ENCODE peak calls at places on chromosome 19, in four cellular contexts. D is aorta, Q is small intestine, B is sigmoid colon. J is an unnamed sample. For H3K4me1, the result is how much of the 10 kb centered on the place peaks cover.

GRCh38 chr19:56091066-56091490 is 30.0 kb downstream of the ZNF787 start:
- DNase-seq in D (no peak), Q (no peak), B (no peak), J (peak)

GRCh38 chr19:41371541-41371940 is 4.8 kb upstream of the TMEM91 start:
- DNase-seq in D (no peak), Q (no peak), B (no peak), J (no peak)

GRCh38 chr19:9645466-9645865 is 24.4 kb upstream of the ZNF561 start:
- DNase-seq in D (no peak), Q (no peak), B (no peak), J (no peak)

GRCh38 chr19:4671182-4671851 is 1.2 kb upstream of the MYDGF start:
- DNase-seq in D (no peak), Q (no peak), B (no peak), J (no peak)

GRCh38 chr19:51799998-51800848 is 5.3 kb downstream of the FPR3 start:
- DNase-seq in D (peak), Q (no peak), B (peak), J (peak)

GRCh38 chr19:33430674-33431277 is 57.3 kb downstream of the CEBPG start:
- DNase-seq in D (peak), Q (peak), B (peak), J (peak)

GRCh38 chr19:41620171-41620570 is 6.7 kb downstream of the CEACAM4 start:
- DNase-seq in D (no peak), Q (no peak), B (no peak), J (no peak)

GRCh38 chr19:48842744-48843162 is 6.5 kb upstream of the HSD17B14 start:
- DNase-seq in D (no peak), Q (peak), B (no peak), J (peak)

GRCh38 chr19:4077800-4078683 is 11.3 kb upstream of the ZBTB7A start:
- DNase-seq in D (peak), Q (peak), B (peak), J (peak)

GRCh38 chr19:35327642-35328041 is 1.3 kb upstream of the CD22 start:
- DNase-seq in D (no peak), Q (no peak), B (no peak), J (no peak)

GRCh38 chr19:18440421-18440877 is 2.5 kb upstream of the ISYNA1 start:
- DNase-seq in D (no peak), Q (no peak), B (no peak), J (no peak)

GRCh38 chr19:36115453-36116343 is at the start of gene TBCB:
- DNase-seq in D (peak), Q (peak), B (peak), J (peak)

GRCh38 chr19:18966304-18966703 is 25.3 kb upstream of the HOMER3 start:
- DNase-seq in D (no peak), Q (no peak), B (no peak), J (no peak)

GRCh38 chr19:40494191-40494838 is 27.5 kb downstream of the SPTBN4 start:
- DNase-seq in D (no peak), Q (no peak), B (no peak), J (no peak)

GRCh38 chr19:38669532-38669931 is 22.1 kb downstream of the ACTN4 start:
- DNase-seq in D (peak), Q (no peak), B (no peak), J (no peak)

GRCh38 chr19:10228925-10229324 is 2.2 kb downstream of the S1PR2 start:
- DNase-seq in D (no peak), Q (peak), B (no peak), J (peak)

GRCh38 chr19:31110331-31110730 is 238.9 kb downstream of the TSHZ3 start:
- DNase-seq in D (peak), Q (peak), B (no peak), J (peak)

GRCh38 chr19:15292140-15292539 is 40.2 kb downstream of the BRD4 start:
- DNase-seq in D (no peak), Q (no peak), B (no peak), J (no peak)
- H3K4me1 ChIP-seq in D (under half), Q (under half), B (half or more), J (half or more)

GRCh38 chr19:54995561-54995960 is 29.4 kb downstream of the NLRP2 start:
- DNase-seq in D (no peak), Q (no peak), B (no peak), J (no peak)
- H3K4me1 ChIP-seq in D (under half), Q (under half), B (under half), J (under half)

GRCh38 chr19:8117991-8118390 is 31.4 kb downstream of the FBN3 start:
- DNase-seq in D (no peak), Q (no peak), B (no peak), J (no peak)

GRCh38 chr19:8116437-8117293 is 32.7 kb downstream of the FBN3 start:
- DNase-seq in D (no peak), Q (peak), B (no peak), J (no peak)

GRCh38 chr19:8113017-8113416 is 36.4 kb downstream of the FBN3 start:
- DNase-seq in D (no peak), Q (no peak), B (no peak), J (no peak)

GRCh38 chr19:8111376-8111775 is 38.0 kb downstream of the FBN3 start:
- DNase-seq in D (no peak), Q (no peak), B (no peak), J (no peak)

GRCh38 chr19:8115805-8116396 is 33.5 kb downstream of the FBN3 start:
- DNase-seq in D (no peak), Q (no peak), B (no peak), J (no peak)
- H3K4me1 ChIP-seq in D (under half), Q (under half), B (under half), J (under half)

GRCh38 chr19:16620584-16620983 is 7.4 kb downstream of the MED26 start:
- DNase-seq in D (no peak), Q (peak), B (no peak), J (no peak)

GRCh38 chr19:16619456-16619855 is 8.5 kb downstream of the MED26 start:
- DNase-seq in D (no peak), Q (no peak), B (peak), J (no peak)

GRCh38 chr19:16623066-16623465 is 4.9 kb downstream of the MED26 start:
- DNase-seq in D (no peak), Q (no peak), B (no peak), J (no peak)

GRCh38 chr19:16620018-16620417 is 8.0 kb downstream of the MED26 start:
- DNase-seq in D (no peak), Q (no peak), B (no peak), J (no peak)

GRCh38 chr19:16621165-16621800 is 6.7 kb downstream of the MED26 start:
- DNase-seq in D (no peak), Q (no peak), B (no peak), J (no peak)
- H3K4me1 ChIP-seq in D (under half), Q (under half), B (half or more), J (under half)

DNA sequence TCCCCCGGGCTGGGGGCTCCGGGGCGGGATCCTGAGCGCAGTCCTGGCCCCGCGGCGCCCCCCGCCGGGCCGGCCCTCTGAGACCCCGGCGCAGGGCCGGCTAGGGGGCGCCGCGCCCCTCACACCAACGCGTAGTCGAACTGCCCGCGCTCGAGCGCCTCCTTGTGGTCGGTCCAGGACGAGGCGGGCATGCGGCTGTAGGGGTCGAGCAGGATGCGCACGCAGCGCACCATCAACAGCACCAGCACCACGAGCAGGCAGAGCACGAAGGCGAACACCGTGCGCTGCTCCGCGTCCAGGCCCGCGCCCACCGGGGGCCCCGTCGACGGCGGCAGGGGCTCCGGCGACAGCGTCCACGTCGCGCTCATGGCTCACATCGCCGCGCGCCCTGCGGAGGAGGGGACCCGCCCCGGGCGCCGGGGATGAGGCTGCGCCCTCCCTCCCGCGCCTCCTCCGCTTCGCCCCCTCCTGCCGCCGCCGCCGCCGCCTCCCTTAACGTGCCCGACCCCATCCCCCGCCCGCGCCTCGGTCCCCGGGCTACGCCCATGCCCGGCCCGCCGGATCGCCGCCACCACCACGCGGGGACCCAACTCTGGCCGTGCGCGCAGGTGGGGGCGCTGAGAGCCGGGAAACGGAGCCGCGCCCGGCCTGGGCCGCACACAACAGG is 631 bp downstream of the CTXN1 start:
- DNase-seq in D (peak), Q (peak), B (peak), J (peak)
- H3K4me1 ChIP-seq in D (under half), Q (under half), B (half or more), J (under half)

DNA sequence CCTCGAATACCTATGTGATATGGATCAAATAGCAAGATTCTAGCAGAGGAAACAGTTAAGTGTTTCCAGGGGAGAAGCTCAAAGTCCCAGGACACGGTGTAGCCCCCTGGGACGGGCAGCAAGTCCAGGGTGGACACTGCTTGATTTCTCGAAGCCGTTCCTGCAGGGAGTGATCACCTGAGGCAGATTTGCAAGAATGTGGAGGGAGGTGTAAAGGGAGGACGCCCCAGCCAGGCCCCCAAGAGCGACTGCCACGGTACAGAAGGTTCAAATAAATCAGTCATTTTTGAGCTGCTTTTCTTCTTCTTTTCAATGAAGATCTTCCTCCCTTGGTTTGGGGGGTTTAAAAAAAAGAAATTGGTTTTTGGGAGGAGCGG is 41.4 kb downstream of the KLF2 start:
- DNase-seq in D (peak), Q (no peak), B (no peak), J (no peak)
- H3K4me1 ChIP-seq in D (under half), Q (under half), B (under half), J (under half)

DNA sequence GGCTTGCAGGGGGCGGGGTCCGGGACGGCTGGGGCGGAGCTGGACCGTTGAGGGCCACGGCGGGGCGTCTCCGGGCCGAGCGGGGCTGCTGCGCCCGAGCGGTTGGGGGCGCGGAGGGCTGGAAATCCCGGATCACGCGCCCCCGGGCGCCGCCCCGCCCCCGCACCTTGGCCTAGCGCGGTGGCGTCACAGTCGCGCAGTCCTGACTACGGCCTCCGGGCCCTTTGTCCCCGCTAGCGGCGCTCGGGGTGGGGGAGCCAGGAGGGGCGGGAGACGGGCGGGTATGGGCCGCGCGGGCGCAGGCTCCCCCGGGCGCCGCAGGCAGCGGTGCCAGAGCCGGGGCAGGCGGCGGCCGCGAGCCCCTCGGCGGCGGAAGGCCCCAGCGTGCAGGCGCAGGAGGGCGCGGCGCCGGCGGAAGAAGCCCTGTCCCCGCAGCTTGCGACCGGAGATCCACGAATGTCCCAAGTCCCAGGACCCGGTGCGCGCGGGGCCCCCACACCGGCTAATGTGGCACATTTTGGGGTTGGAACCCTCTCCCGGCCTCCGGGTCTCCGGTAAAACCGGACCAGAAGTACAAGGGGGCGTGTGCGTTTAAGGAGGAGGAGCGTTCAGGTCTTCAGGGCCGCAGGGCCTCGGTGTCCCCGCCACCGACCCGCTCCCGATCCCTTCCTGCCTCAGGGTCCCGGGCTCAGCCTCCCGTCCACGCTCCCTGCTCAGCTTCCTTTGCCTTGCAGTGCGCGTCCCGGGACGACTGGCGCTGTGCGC is 840 bp downstream of the GPX4 start:
- DNase-seq in D (peak), Q (peak), B (peak), J (peak)
- H3K4me1 ChIP-seq in D (under half), Q (under half), B (under half), J (under half)

DNA sequence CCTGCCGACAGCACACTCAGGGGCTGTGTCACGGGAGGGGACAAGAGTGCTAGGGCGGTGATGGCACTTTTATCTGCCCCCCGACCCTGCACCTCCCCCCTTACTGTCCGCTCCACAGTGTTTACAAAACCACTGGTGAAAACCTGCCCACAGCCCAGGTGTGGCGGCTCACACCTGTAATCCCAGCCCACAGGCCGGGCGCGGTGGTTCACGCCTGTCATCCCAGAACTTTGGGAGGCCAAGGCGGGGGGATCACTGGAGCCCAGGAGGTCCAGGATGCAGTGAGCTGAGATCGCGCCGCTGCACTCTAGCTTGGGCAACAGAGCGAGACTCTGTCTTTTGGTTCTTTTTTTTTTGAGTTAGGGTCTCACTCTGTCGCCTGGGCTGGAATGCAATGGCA is 11.8 kb downstream of the LINGO3 start:
- DNase-seq in D (peak), Q (no peak), B (no peak), J (no peak)
- H3K4me1 ChIP-seq in D (under half), Q (under half), B (under half), J (under half)